ENCODE peak calls at places on chromosomes 4 and X, in six cellular contexts. One of them, this sample, is unnamed.

GRCh38 chr4:47798165-47798564 is 39.7 kb downstream of the CORIN start:
- DNase-seq in right atrium auricular region: no peak
- DNase-seq in AG08396: no peak
- DNase-seq in LNCaP clone FGC: peak
- DNase-seq in activated T-cell treated with anti-CD3 and anti-CD28 coated beads for 1 hour: no peak
- DNase-seq in glutamatergic neuron: no peak
- DNase-seq in this sample: no peak

GRCh38 chrX:56763556-56764152 is 34.6 kb downstream of the NBDY start:
- DNase-seq in right atrium auricular region: peak
- DNase-seq in AG08396: peak
- DNase-seq in LNCaP clone FGC: no peak
- DNase-seq in activated T-cell treated with anti-CD3 and anti-CD28 coated beads for 1 hour: no peak
- DNase-seq in glutamatergic neuron: no peak
- DNase-seq in this sample: no peak

GRCh38 chr4:32560306-32560705 is 1840.1 kb downstream of the PCDH7 start:
- DNase-seq in right atrium auricular region: no peak
- DNase-seq in AG08396: no peak
- DNase-seq in LNCaP clone FGC: no peak
- DNase-seq in activated T-cell treated with anti-CD3 and anti-CD28 coated beads for 1 hour: no peak
- DNase-seq in glutamatergic neuron: no peak
- DNase-seq in this sample: no peak

GRCh38 chrX:136643243-136643642 is 4.7 kb upstream of the CD40LG start:
- DNase-seq in right atrium auricular region: no peak
- DNase-seq in AG08396: no peak
- DNase-seq in LNCaP clone FGC: no peak
- DNase-seq in activated T-cell treated with anti-CD3 and anti-CD28 coated beads for 1 hour: no peak
- DNase-seq in glutamatergic neuron: no peak
- DNase-seq in this sample: no peak

GRCh38 chrX:100319716-100320115 is 90.4 kb downstream of the PCDH19 start:
- DNase-seq in right atrium auricular region: no peak
- DNase-seq in AG08396: no peak
- DNase-seq in LNCaP clone FGC: no peak
- DNase-seq in activated T-cell treated with anti-CD3 and anti-CD28 coated beads for 1 hour: no peak
- DNase-seq in glutamatergic neuron: no peak
- DNase-seq in this sample: no peak

GRCh38 chr4:183362916-183363542 is 40.8 kb upstream of the CLDN24 start:
- DNase-seq in right atrium auricular region: no peak
- DNase-seq in AG08396: no peak
- DNase-seq in LNCaP clone FGC: no peak
- DNase-seq in activated T-cell treated with anti-CD3 and anti-CD28 coated beads for 1 hour: no peak
- DNase-seq in glutamatergic neuron: no peak
- DNase-seq in this sample: no peak

GRCh38 chr4:113749178-113749577 is 12.4 kb downstream of the CAMK2D start:
- DNase-seq in right atrium auricular region: no peak
- DNase-seq in AG08396: no peak
- DNase-seq in LNCaP clone FGC: no peak
- DNase-seq in activated T-cell treated with anti-CD3 and anti-CD28 coated beads for 1 hour: no peak
- DNase-seq in glutamatergic neuron: no peak
- DNase-seq in this sample: no peak

GRCh38 chrX:551306-551705 is 79.3 kb upstream of the SHOX start:
- DNase-seq in right atrium auricular region: no peak
- DNase-seq in AG08396: no peak
- DNase-seq in LNCaP clone FGC: no peak
- DNase-seq in activated T-cell treated with anti-CD3 and anti-CD28 coated beads for 1 hour: no peak
- DNase-seq in glutamatergic neuron: no peak
- DNase-seq in this sample: no peak

GRCh38 chr4:8688041-8688907 is 95.7 kb downstream of the CPZ start:
- DNase-seq in right atrium auricular region: no peak
- DNase-seq in AG08396: peak
- DNase-seq in LNCaP clone FGC: no peak
- DNase-seq in activated T-cell treated with anti-CD3 and anti-CD28 coated beads for 1 hour: no peak
- DNase-seq in glutamatergic neuron: peak
- DNase-seq in this sample: peak

GRCh38 chrX:43882294-43882681 is at the start of gene MAOB:
- DNase-seq in right atrium auricular region: no peak
- DNase-seq in AG08396: peak
- DNase-seq in LNCaP clone FGC: no peak
- DNase-seq in activated T-cell treated with anti-CD3 and anti-CD28 coated beads for 1 hour: no peak
- DNase-seq in glutamatergic neuron: peak
- DNase-seq in this sample: peak

GRCh38 chr4:1793496-1793840 is 375 bp downstream of the FGFR3 start:
- DNase-seq in right atrium auricular region: no peak
- DNase-seq in AG08396: peak
- DNase-seq in LNCaP clone FGC: no peak
- DNase-seq in activated T-cell treated with anti-CD3 and anti-CD28 coated beads for 1 hour: peak
- DNase-seq in glutamatergic neuron: no peak
- DNase-seq in this sample: no peak

GRCh38 chrX:119694601-119695534 is 1.9 kb upstream of the SEPTIN6 start:
- DNase-seq in right atrium auricular region: no peak
- DNase-seq in AG08396: no peak
- DNase-seq in LNCaP clone FGC: no peak
- DNase-seq in activated T-cell treated with anti-CD3 and anti-CD28 coated beads for 1 hour: no peak
- DNase-seq in glutamatergic neuron: peak
- DNase-seq in this sample: no peak

GRCh38 chr4:94911141-94911540 is 153.4 kb downstream of the BMPR1B start:
- DNase-seq in right atrium auricular region: no peak
- DNase-seq in AG08396: no peak
- DNase-seq in LNCaP clone FGC: no peak
- DNase-seq in activated T-cell treated with anti-CD3 and anti-CD28 coated beads for 1 hour: no peak
- DNase-seq in glutamatergic neuron: no peak
- DNase-seq in this sample: no peak

GRCh38 chrX:155086202-155086840 is 15.0 kb downstream of the BRCC3 start:
- DNase-seq in right atrium auricular region: no peak
- DNase-seq in AG08396: no peak
- DNase-seq in LNCaP clone FGC: no peak
- DNase-seq in activated T-cell treated with anti-CD3 and anti-CD28 coated beads for 1 hour: peak
- DNase-seq in glutamatergic neuron: peak
- DNase-seq in this sample: no peak

GRCh38 chrX:139844163-139844562 is 88.7 kb downstream of the ATP11C start:
- DNase-seq in right atrium auricular region: no peak
- DNase-seq in AG08396: no peak
- DNase-seq in LNCaP clone FGC: no peak
- DNase-seq in activated T-cell treated with anti-CD3 and anti-CD28 coated beads for 1 hour: no peak
- DNase-seq in glutamatergic neuron: no peak
- DNase-seq in this sample: no peak

GRCh38 chrX:154529206-154529612 is 13.2 kb upstream of the FAM3A start:
- DNase-seq in right atrium auricular region: no peak
- DNase-seq in AG08396: no peak
- DNase-seq in LNCaP clone FGC: no peak
- DNase-seq in activated T-cell treated with anti-CD3 and anti-CD28 coated beads for 1 hour: no peak
- DNase-seq in glutamatergic neuron: no peak
- DNase-seq in this sample: no peak

GRCh38 chrX:68801737-68802290 is 27.0 kb upstream of the EFNB1 start:
- DNase-seq in right atrium auricular region: no peak
- DNase-seq in AG08396: no peak
- DNase-seq in LNCaP clone FGC: no peak
- DNase-seq in activated T-cell treated with anti-CD3 and anti-CD28 coated beads for 1 hour: no peak
- DNase-seq in glutamatergic neuron: no peak
- DNase-seq in this sample: no peak

GRCh38 chr4:90187148-90187884 is 60.1 kb downstream of the CCSER1 start:
- DNase-seq in right atrium auricular region: no peak
- DNase-seq in AG08396: no peak
- DNase-seq in LNCaP clone FGC: no peak
- DNase-seq in activated T-cell treated with anti-CD3 and anti-CD28 coated beads for 1 hour: no peak
- DNase-seq in glutamatergic neuron: no peak
- DNase-seq in this sample: no peak

GRCh38 chr4:186304816-186305520 is 39.0 kb downstream of the F11 start:
- DNase-seq in right atrium auricular region: no peak
- DNase-seq in AG08396: no peak
- DNase-seq in LNCaP clone FGC: no peak
- DNase-seq in activated T-cell treated with anti-CD3 and anti-CD28 coated beads for 1 hour: no peak
- DNase-seq in glutamatergic neuron: no peak
- DNase-seq in this sample: no peak

GRCh38 chr4:147157860-147158701 is 212.4 kb upstream of the TTC29 start:
- DNase-seq in right atrium auricular region: no peak
- DNase-seq in AG08396: peak
- DNase-seq in LNCaP clone FGC: peak
- DNase-seq in activated T-cell treated with anti-CD3 and anti-CD28 coated beads for 1 hour: no peak
- DNase-seq in glutamatergic neuron: peak
- DNase-seq in this sample: peak

GRCh38 chrX:48786341-48786800 is at the start of gene GATA1:
- DNase-seq in right atrium auricular region: no peak
- DNase-seq in AG08396: no peak
- DNase-seq in LNCaP clone FGC: no peak
- DNase-seq in activated T-cell treated with anti-CD3 and anti-CD28 coated beads for 1 hour: no peak
- DNase-seq in glutamatergic neuron: no peak
- DNase-seq in this sample: no peak

GRCh38 chr4:7773401-7774187 is 166.1 kb downstream of the AFAP1 start:
- DNase-seq in right atrium auricular region: no peak
- DNase-seq in AG08396: no peak
- DNase-seq in LNCaP clone FGC: no peak
- DNase-seq in activated T-cell treated with anti-CD3 and anti-CD28 coated beads for 1 hour: no peak
- DNase-seq in glutamatergic neuron: no peak
- DNase-seq in this sample: no peak

This sample was measured in midbrain.